ENCODE peak calls at places on chromosomes 4 and X, in five cellular contexts. One of them, this sample, is unnamed.

GRCh38 chr4:108425988-108426387 is 194.4 kb upstream of the RPL34 start:
- DNase-seq in HL-60: no peak
- DNase-seq in activated CD4-positive, alpha-beta T cell treated with anti-CD3 and anti-CD28 coated beads for 48 hours: no peak
- DNase-seq in HTR-8/SVneo: peak
- DNase-seq in left kidney: no peak
- DNase-seq in this sample: no peak

GRCh38 chr4:112322866-112323265 is 25.7 kb downstream of the ALPK1 start:
- DNase-seq in HL-60: no peak
- DNase-seq in activated CD4-positive, alpha-beta T cell treated with anti-CD3 and anti-CD28 coated beads for 48 hours: no peak
- DNase-seq in HTR-8/SVneo: no peak
- DNase-seq in left kidney: no peak
- DNase-seq in this sample: no peak

GRCh38 chrX:29826651-29827206 is 388.6 kb upstream of the MAGEB2 start:
- DNase-seq in HL-60: no peak
- DNase-seq in activated CD4-positive, alpha-beta T cell treated with anti-CD3 and anti-CD28 coated beads for 48 hours: no peak
- DNase-seq in HTR-8/SVneo: no peak
- DNase-seq in left kidney: no peak
- DNase-seq in this sample: no peak

GRCh38 chrX:45775462-45775861 is 574.8 kb upstream of the DIPK2B start:
- DNase-seq in HL-60: no peak
- DNase-seq in activated CD4-positive, alpha-beta T cell treated with anti-CD3 and anti-CD28 coated beads for 48 hours: no peak
- DNase-seq in HTR-8/SVneo: peak
- DNase-seq in left kidney: no peak
- DNase-seq in this sample: no peak

GRCh38 chrX:132564026-132564425 is 75.2 kb upstream of the MBNL3 start:
- DNase-seq in HL-60: no peak
- DNase-seq in activated CD4-positive, alpha-beta T cell treated with anti-CD3 and anti-CD28 coated beads for 48 hours: no peak
- DNase-seq in HTR-8/SVneo: no peak
- DNase-seq in left kidney: no peak
- DNase-seq in this sample: no peak

GRCh38 chr4:55078987-55079386 is 46.4 kb downstream of the KDR start:
- DNase-seq in HL-60: no peak
- DNase-seq in activated CD4-positive, alpha-beta T cell treated with anti-CD3 and anti-CD28 coated beads for 48 hours: no peak
- DNase-seq in HTR-8/SVneo: no peak
- DNase-seq in left kidney: no peak
- DNase-seq in this sample: no peak

GRCh38 chr4:62455871-62456270 is 1255.7 kb downstream of the ADGRL3 start:
- DNase-seq in HL-60: no peak
- DNase-seq in activated CD4-positive, alpha-beta T cell treated with anti-CD3 and anti-CD28 coated beads for 48 hours: no peak
- DNase-seq in HTR-8/SVneo: no peak
- DNase-seq in left kidney: no peak
- DNase-seq in this sample: no peak

GRCh38 chrX:8726031-8726652 is 5.8 kb downstream of the ANOS1 start:
- DNase-seq in HL-60: no peak
- DNase-seq in activated CD4-positive, alpha-beta T cell treated with anti-CD3 and anti-CD28 coated beads for 48 hours: no peak
- DNase-seq in HTR-8/SVneo: no peak
- DNase-seq in left kidney: no peak
- DNase-seq in this sample: peak

GRCh38 chr4:100081511-100081910 is 108.8 kb downstream of the DDIT4L start:
- DNase-seq in HL-60: no peak
- DNase-seq in activated CD4-positive, alpha-beta T cell treated with anti-CD3 and anti-CD28 coated beads for 48 hours: no peak
- DNase-seq in HTR-8/SVneo: no peak
- DNase-seq in left kidney: no peak
- DNase-seq in this sample: no peak

GRCh38 chrX:135295238-135295943 is 13.9 kb upstream of the ETDC start:
- DNase-seq in HL-60: no peak
- DNase-seq in activated CD4-positive, alpha-beta T cell treated with anti-CD3 and anti-CD28 coated beads for 48 hours: peak
- DNase-seq in HTR-8/SVneo: no peak
- DNase-seq in left kidney: peak
- DNase-seq in this sample: no peak

GRCh38 chr4:133483600-133484246 is 334.6 kb downstream of the PCDH10 start:
- DNase-seq in HL-60: no peak
- DNase-seq in activated CD4-positive, alpha-beta T cell treated with anti-CD3 and anti-CD28 coated beads for 48 hours: no peak
- DNase-seq in HTR-8/SVneo: no peak
- DNase-seq in left kidney: peak
- DNase-seq in this sample: no peak

GRCh38 chr4:141788169-141788915 is 152.0 kb downstream of the IL15 start:
- DNase-seq in HL-60: no peak
- DNase-seq in activated CD4-positive, alpha-beta T cell treated with anti-CD3 and anti-CD28 coated beads for 48 hours: no peak
- DNase-seq in HTR-8/SVneo: no peak
- DNase-seq in left kidney: no peak
- DNase-seq in this sample: no peak

GRCh38 chrX:1215123-1215823 is 2.8 kb upstream of the CRLF2 start:
- DNase-seq in HL-60: no peak
- DNase-seq in activated CD4-positive, alpha-beta T cell treated with anti-CD3 and anti-CD28 coated beads for 48 hours: no peak
- DNase-seq in HTR-8/SVneo: no peak
- DNase-seq in left kidney: no peak
- DNase-seq in this sample: no peak

GRCh38 chr4:102780476-102781144 is 19.8 kb upstream of the MANBA start:
- DNase-seq in HL-60: no peak
- DNase-seq in activated CD4-positive, alpha-beta T cell treated with anti-CD3 and anti-CD28 coated beads for 48 hours: no peak
- DNase-seq in HTR-8/SVneo: no peak
- DNase-seq in left kidney: no peak
- DNase-seq in this sample: peak

GRCh38 chr4:84235131-84235530 is 264.0 kb downstream of the NKX6-1 start:
- DNase-seq in HL-60: no peak
- DNase-seq in activated CD4-positive, alpha-beta T cell treated with anti-CD3 and anti-CD28 coated beads for 48 hours: no peak
- DNase-seq in HTR-8/SVneo: no peak
- DNase-seq in left kidney: no peak
- DNase-seq in this sample: no peak

GRCh38 chr4:189773909-189774308 is 166.8 kb upstream of the FRG1 start:
- DNase-seq in HL-60: no peak
- DNase-seq in activated CD4-positive, alpha-beta T cell treated with anti-CD3 and anti-CD28 coated beads for 48 hours: no peak
- DNase-seq in HTR-8/SVneo: peak
- DNase-seq in left kidney: peak
- DNase-seq in this sample: peak

GRCh38 chr4:147525494-147526271 is 44.8 kb downstream of the EDNRA start:
- DNase-seq in HL-60: no peak
- DNase-seq in activated CD4-positive, alpha-beta T cell treated with anti-CD3 and anti-CD28 coated beads for 48 hours: no peak
- DNase-seq in HTR-8/SVneo: no peak
- DNase-seq in left kidney: no peak
- DNase-seq in this sample: no peak

GRCh38 chr4:242121-242848 is 63.0 kb downstream of the ZNF732 start:
- DNase-seq in HL-60: peak
- DNase-seq in activated CD4-positive, alpha-beta T cell treated with anti-CD3 and anti-CD28 coated beads for 48 hours: peak
- DNase-seq in HTR-8/SVneo: peak
- DNase-seq in left kidney: peak
- DNase-seq in this sample: no peak

GRCh38 chr4:3512279-3512678 is 19.9 kb downstream of the LRPAP1 start:
- DNase-seq in HL-60: no peak
- DNase-seq in activated CD4-positive, alpha-beta T cell treated with anti-CD3 and anti-CD28 coated beads for 48 hours: no peak
- DNase-seq in HTR-8/SVneo: no peak
- DNase-seq in left kidney: no peak
- DNase-seq in this sample: no peak

GRCh38 chr4:3523628-3524221 is 8.5 kb downstream of the LRPAP1 start:
- DNase-seq in HL-60: no peak
- DNase-seq in activated CD4-positive, alpha-beta T cell treated with anti-CD3 and anti-CD28 coated beads for 48 hours: no peak
- DNase-seq in HTR-8/SVneo: no peak
- DNase-seq in left kidney: no peak
- DNase-seq in this sample: no peak

GRCh38 chr4:138047290-138047689 is 194.9 kb downstream of the SLC7A11 start:
- DNase-seq in HL-60: no peak
- DNase-seq in activated CD4-positive, alpha-beta T cell treated with anti-CD3 and anti-CD28 coated beads for 48 hours: no peak
- DNase-seq in HTR-8/SVneo: no peak
- DNase-seq in left kidney: peak
- DNase-seq in this sample: no peak

GRCh38 chr4:22485751-22486150 is 30.1 kb downstream of the ADGRA3 start:
- DNase-seq in HL-60: no peak
- DNase-seq in activated CD4-positive, alpha-beta T cell treated with anti-CD3 and anti-CD28 coated beads for 48 hours: no peak
- DNase-seq in HTR-8/SVneo: no peak
- DNase-seq in left kidney: no peak
- DNase-seq in this sample: no peak

GRCh38 chrX:106168107-106168506 is at the start of gene PWWP3B:
- DNase-seq in HL-60: no peak
- DNase-seq in activated CD4-positive, alpha-beta T cell treated with anti-CD3 and anti-CD28 coated beads for 48 hours: no peak
- DNase-seq in HTR-8/SVneo: no peak
- DNase-seq in left kidney: peak
- DNase-seq in this sample: no peak

GRCh38 chrX:150887906-150888465 is 10.5 kb downstream of the CD99L2 start:
- DNase-seq in HL-60: no peak
- DNase-seq in activated CD4-positive, alpha-beta T cell treated with anti-CD3 and anti-CD28 coated beads for 48 hours: no peak
- DNase-seq in HTR-8/SVneo: peak
- DNase-seq in left kidney: no peak
- DNase-seq in this sample: no peak

GRCh38 chrX:81779701-81780100 is 577.8 kb downstream of the SH3BGRL start:
- DNase-seq in HL-60: no peak
- DNase-seq in activated CD4-positive, alpha-beta T cell treated with anti-CD3 and anti-CD28 coated beads for 48 hours: no peak
- DNase-seq in HTR-8/SVneo: no peak
- DNase-seq in left kidney: no peak
- DNase-seq in this sample: no peak

GRCh38 chrX:15447985-15448639 is 45.0 kb downstream of the PIR start:
- DNase-seq in HL-60: no peak
- DNase-seq in activated CD4-positive, alpha-beta T cell treated with anti-CD3 and anti-CD28 coated beads for 48 hours: no peak
- DNase-seq in HTR-8/SVneo: no peak
- DNase-seq in left kidney: peak
- DNase-seq in this sample: no peak

GRCh38 chrX:103811858-103812257 is 20.2 kb downstream of the RAB9B start:
- DNase-seq in HL-60: no peak
- DNase-seq in activated CD4-positive, alpha-beta T cell treated with anti-CD3 and anti-CD28 coated beads for 48 hours: no peak
- DNase-seq in HTR-8/SVneo: no peak
- DNase-seq in left kidney: peak
- DNase-seq in this sample: no peak

GRCh38 chr4:122117743-122118142 is 34.4 kb upstream of the BLTP1 start:
- DNase-seq in HL-60: no peak
- DNase-seq in activated CD4-positive, alpha-beta T cell treated with anti-CD3 and anti-CD28 coated beads for 48 hours: no peak
- DNase-seq in HTR-8/SVneo: no peak
- DNase-seq in left kidney: peak
- DNase-seq in this sample: no peak

GRCh38 chr4:47642985-47643745 is 158.1 kb downstream of the ATP10D start:
- DNase-seq in HL-60: no peak
- DNase-seq in activated CD4-positive, alpha-beta T cell treated with anti-CD3 and anti-CD28 coated beads for 48 hours: no peak
- DNase-seq in HTR-8/SVneo: no peak
- DNase-seq in left kidney: peak
- DNase-seq in this sample: no peak

GRCh38 chr4:65599335-65599734 is 71.0 kb downstream of the EPHA5 start:
- DNase-seq in HL-60: no peak
- DNase-seq in activated CD4-positive, alpha-beta T cell treated with anti-CD3 and anti-CD28 coated beads for 48 hours: no peak
- DNase-seq in HTR-8/SVneo: no peak
- DNase-seq in left kidney: no peak
- DNase-seq in this sample: no peak

GRCh38 chr4:40196724-40197281 is at the start of gene RHOH:
- DNase-seq in HL-60: no peak
- DNase-seq in activated CD4-positive, alpha-beta T cell treated with anti-CD3 and anti-CD28 coated beads for 48 hours: peak
- DNase-seq in HTR-8/SVneo: no peak
- DNase-seq in left kidney: peak
- DNase-seq in this sample: no peak

GRCh38 chr4:122798101-122798500 is 28.5 kb upstream of the FGF2 start:
- DNase-seq in HL-60: no peak
- DNase-seq in activated CD4-positive, alpha-beta T cell treated with anti-CD3 and anti-CD28 coated beads for 48 hours: peak
- DNase-seq in HTR-8/SVneo: peak
- DNase-seq in left kidney: peak
- DNase-seq in this sample: peak

GRCh38 chr4:174521800-174522182 is 497 bp downstream of the HPGD start:
- DNase-seq in HL-60: no peak
- DNase-seq in activated CD4-positive, alpha-beta T cell treated with anti-CD3 and anti-CD28 coated beads for 48 hours: peak
- DNase-seq in HTR-8/SVneo: peak
- DNase-seq in left kidney: peak
- DNase-seq in this sample: no peak

GRCh38 chr4:13670456-13671150 is 43.1 kb upstream of the BOD1L1 start:
- DNase-seq in HL-60: no peak
- DNase-seq in activated CD4-positive, alpha-beta T cell treated with anti-CD3 and anti-CD28 coated beads for 48 hours: no peak
- DNase-seq in HTR-8/SVneo: no peak
- DNase-seq in left kidney: no peak
- DNase-seq in this sample: no peak

GRCh38 chr4:74534121-74534520 is 89.2 kb downstream of the AREG start:
- DNase-seq in HL-60: no peak
- DNase-seq in activated CD4-positive, alpha-beta T cell treated with anti-CD3 and anti-CD28 coated beads for 48 hours: no peak
- DNase-seq in HTR-8/SVneo: no peak
- DNase-seq in left kidney: no peak
- DNase-seq in this sample: no peak

This sample was measured in epithelial cell of prostate.